ENCODE peak calls at places on chromosomes 16 and 17, in seven cellular contexts. C is GM23338; D is effector memory CD4-positive, alpha-beta T cell; X is upper lobe of right lung; P is mammary epithelial cell; I is osteoblast; U is stomach. T is an unnamed sample.

GRCh38 chr16:22183901-22184614 is 21.8 kb downstream of the SDR42E2 start:
- DNase-seq in C (peak; percentile 75), D (no peak), X (no peak), P (no peak), I (no peak), U (no peak), T (no peak)

GRCh38 chr16:57091990-57092785 is at the start of gene CPNE2:
- DNase-seq in C (peak; percentile 55), D (peak; percentile 2), X (peak; percentile 90), P (no peak), I (peak; percentile 98), U (peak; percentile 59), T (peak; percentile 75)

GRCh38 chr16:49441366-49441780 is 67.8 kb downstream of the C16orf78 start:
- DNase-seq in C (peak; percentile 79), D (peak; percentile 49), X (no peak), P (no peak), I (no peak), U (peak; percentile 47), T (peak; percentile 76)

GRCh38 chr16:80285089-80285488 is 255.7 kb upstream of the DYNLRB2 start:
- DNase-seq in C (no peak), D (no peak), X (no peak), P (peak; percentile 78), I (no peak), U (no peak), T (no peak)

GRCh38 chr17:81090361-81091133 is 55.6 kb downstream of the BAIAP2 start:
- DNase-seq in C (peak; percentile 78), D (peak; percentile 18), X (peak; percentile 91), P (no peak), I (no peak), U (peak; percentile 56), T (peak; percentile 55)

GRCh38 chr17:32385971-32386370 is 36.0 kb downstream of the ZNF207 start:
- DNase-seq in C (no peak), D (no peak), X (no peak), P (no peak), I (no peak), U (no peak), T (no peak)

GRCh38 chr17:73342057-73342522 is 30.3 kb upstream of the CDC42EP4 start:
- DNase-seq in C (peak; percentile 89), D (no peak), X (peak; percentile 76), P (peak; percentile 96), I (peak; percentile 90), U (peak; percentile 77), T (peak; percentile 65)

GRCh38 chr17:46191332-46192210 is 1.7 kb downstream of the KANSL1 start:
- DNase-seq in C (peak; percentile 91), D (no peak), X (no peak), P (peak; percentile 29), I (peak; percentile 95), U (no peak), T (peak; percentile 38)

GRCh38 chr17:2854662-2855061 is 58.4 kb downstream of the RAP1GAP2 start:
- DNase-seq in C (peak; percentile 51), D (no peak), X (no peak), P (peak; percentile 11), I (peak; percentile 64), U (peak; percentile 69), T (peak; percentile 41)

GRCh38 chr17:35889241-35889640 is 9.1 kb upstream of the CCL5 start:
- DNase-seq in C (no peak), D (no peak), X (no peak), P (no peak), I (no peak), U (no peak), T (no peak)

GRCh38 chr17:6597727-6598126 is 41.4 kb upstream of the PITPNM3 start:
- DNase-seq in C (no peak), D (no peak), X (no peak), P (no peak), I (no peak), U (no peak), T (no peak)

GRCh38 chr17:6591599-6592158 is 35.3 kb upstream of the PITPNM3 start:
- DNase-seq in C (no peak), D (no peak), X (no peak), P (peak; percentile 98), I (no peak), U (no peak), T (no peak)

GRCh38 chr17:12116143-12116542 is 95.5 kb downstream of the MAP2K4 start:
- DNase-seq in C (no peak), D (no peak), X (no peak), P (no peak), I (no peak), U (no peak), T (no peak)

GRCh38 chr17:31825961-31826691 is 32.9 kb downstream of the COPRS start:
- DNase-seq in C (no peak), D (no peak), X (no peak), P (peak; percentile 66), I (no peak), U (no peak), T (no peak)

GRCh38 chr17:35244345-35245195 is 1.7 kb downstream of the SLFN5 start:
- DNase-seq in C (peak; percentile 52), D (peak; percentile 80), X (peak; percentile 85), P (peak; percentile 91), I (peak; percentile 55), U (peak; percentile 66), T (peak; percentile 68)

GRCh38 chr16:84254080-84254479 is 14.3 kb upstream of the KCNG4 start:
- DNase-seq in C (no peak), D (no peak), X (no peak), P (no peak), I (no peak), U (no peak), T (no peak)

GRCh38 chr17:62051053-62051452 is 14.0 kb downstream of the MED13 start:
- DNase-seq in C (no peak), D (no peak), X (no peak), P (peak; percentile 22), I (no peak), U (no peak), T (no peak)

GRCh38 chr17:13626703-13627102 is 25.0 kb upstream of the HS3ST3A1 start:
- DNase-seq in C (no peak), D (no peak), X (no peak), P (peak; percentile 58), I (peak; percentile 79), U (no peak), T (no peak)

GRCh38 chr16:73405851-73406250 is 357.9 kb upstream of the ZFHX3 start:
- DNase-seq in C (no peak), D (no peak), X (no peak), P (no peak), I (no peak), U (no peak), T (no peak)

GRCh38 chr17:41394254-41395016 is 3.0 kb downstream of the KRT31 start:
- DNase-seq in C (no peak), D (no peak), X (no peak), P (peak; percentile 53), I (no peak), U (no peak), T (no peak)

GRCh38 chr17:80475949-80476876 is at the start of gene NPTX1:
- DNase-seq in C (peak; percentile 49), D (no peak), X (no peak), P (no peak), I (peak; percentile 92), U (no peak), T (no peak)

GRCh38 chr17:63542942-63543821 is 7.1 kb upstream of the DCAF7 start:
- DNase-seq in C (peak; percentile 24), D (no peak), X (peak; percentile 53), P (no peak), I (peak; percentile 46), U (peak; percentile 70), T (peak; percentile 32)

GRCh38 chr17:27384721-27385120 is 71.5 kb upstream of the KSR1 start:
- DNase-seq in C (no peak), D (no peak), X (no peak), P (peak; percentile 12), I (peak; percentile 59), U (no peak), T (no peak)

GRCh38 chr17:80361495-80362220 is 53.3 kb upstream of the ENDOV start:
- DNase-seq in C (peak; percentile 79), D (no peak), X (no peak), P (no peak), I (peak; percentile 89), U (no peak), T (no peak)

GRCh38 chr17:39919087-39919683 is 750 bp upstream of the GSDMB start:
- DNase-seq in C (no peak), D (no peak), X (peak; percentile 32), P (no peak), I (no peak), U (no peak), T (no peak)
- H3K27ac ChIP-seq in C (no peak overlapping the region), D (no peak overlapping the region), X (no peak overlapping the region), P (no peak overlapping the region), I (no peak overlapping the region), U (peak overlapping the region; percentile 76), T (peak overlapping the region; percentile 78)

GRCh38 chr16:88702364-88703210 is 3.6 kb downstream of the RNF166 start:
- DNase-seq in C (no peak), D (no peak), X (no peak), P (no peak), I (no peak), U (no peak), T (no peak)
- H3K4me1 ChIP-seq in C (peaks cover 5% of the 10 kb centered on the region), D (peaks cover 84% of the 10 kb centered on the region), X (peaks cover 64% of the 10 kb centered on the region), P (peaks cover 12% of the 10 kb centered on the region), I (peaks cover 29% of the 10 kb centered on the region), U (peaks cover 69% of the 10 kb centered on the region), T (peaks cover 37% of the 10 kb centered on the region)

GRCh38 chr17:82780981-82781893 is 29.4 kb downstream of the TBCD start:
- DNase-seq in C (no peak), D (no peak), X (no peak), P (no peak), I (peak; percentile 48), U (no peak), T (no peak)

GRCh38 chr17:82779541-82779940 is 27.7 kb downstream of the TBCD start:
- DNase-seq in C (no peak), D (no peak), X (no peak), P (no peak), I (no peak), U (no peak), T (no peak)

GRCh38 chr17:82782657-82783207 is 30.9 kb downstream of the TBCD start:
- DNase-seq in C (no peak), D (no peak), X (no peak), P (no peak), I (peak; percentile 31), U (no peak), T (no peak)

GRCh38 chr17:82781894-82782274 is 30.0 kb downstream of the TBCD start:
- DNase-seq in C (peak; percentile 82), D (peak; percentile 63), X (peak; percentile 91), P (peak; percentile 62), I (peak; percentile 99), U (peak; percentile 89), T (peak; percentile 88)

GRCh38 chr17:82780195-82780594 is 28.3 kb downstream of the TBCD start:
- DNase-seq in C (no peak), D (no peak), X (no peak), P (no peak), I (peak; percentile 74), U (no peak), T (no peak)
- H3K36me3 ChIP-seq in C (peaks cover 16% of the 10 kb centered on the region), D (peaks cover 9% of the 10 kb centered on the region), X (peaks cover 12% of the 10 kb centered on the region), P (peaks cover 7% of the 10 kb centered on the region), I (peaks cover 13% of the 10 kb centered on the region), U (peaks cover 39% of the 10 kb centered on the region), T (no peaks in the 10 kb centered on the region)

GRCh38 chr16:2753523-2754020 is 1.1 kb downstream of the SRRM2 start:
- DNase-seq in C (no peak), D (no peak), X (no peak), P (no peak), I (peak; percentile 92), U (no peak), T (no peak)
- H3K27ac ChIP-seq in C (peak overlapping the region; percentile 99), D (peak overlapping the region; percentile 98), X (peak overlapping the region; percentile 99), P (peak overlapping the region; percentile 91), I (peak overlapping the region; percentile 100), U (peak overlapping the region; percentile 100), T (peak overlapping the region; percentile 99)

T was measured in transverse colon.